ENCODE peak calls at places on chromosomes 12 and 14, in six cellular contexts. W is IMR-90, Q is mesendoderm, J is H1, S is neuronal stem cell, B is H9. M is an unnamed sample.

GRCh38 chr12:26953447-26953846 is 15.2 kb downstream of the FGFR1OP2 start:
- DNase-seq in W (peak; percentile 28), Q (no peak), J (no peak), S (no peak), B (no peak), M (peak; percentile 55)

GRCh38 chr12:98894412-98895085 is 249.5 kb downstream of the APAF1 start:
- DNase-seq in W (no peak), Q (peak; percentile 49), J (no peak), S (no peak), B (peak; percentile 61), M (no peak)

GRCh38 chr14:53957739-53958138 is 1.1 kb upstream of the BMP4 start:
- DNase-seq in W (no peak), Q (peak; percentile 78), J (no peak), S (no peak), B (no peak), M (no peak)

GRCh38 chr14:86388216-86388615 is 858.3 kb downstream of the FLRT2 start:
- DNase-seq in W (no peak), Q (no peak), J (no peak), S (no peak), B (no peak), M (no peak)

GRCh38 chr14:90632451-90632850 is 183.8 kb downstream of the TTC7B start:
- DNase-seq in W (peak; percentile 34), Q (no peak), J (no peak), S (no peak), B (no peak), M (peak; percentile 54)

GRCh38 chr14:78840898-78841297 is 670.7 kb downstream of the NRXN3 start:
- DNase-seq in W (no peak), Q (no peak), J (no peak), S (no peak), B (no peak), M (no peak)

GRCh38 chr12:45298721-45299120 is 82.8 kb downstream of the ANO6 start:
- DNase-seq in W (no peak), Q (peak; percentile 54), J (no peak), S (no peak), B (no peak), M (no peak)

GRCh38 chr14:51460051-51460450 is 191.7 kb upstream of the FRMD6 start:
- DNase-seq in W (peak; percentile 70), Q (no peak), J (no peak), S (no peak), B (no peak), M (no peak)

GRCh38 chr14:78848234-78848820 is 678.2 kb downstream of the NRXN3 start:
- DNase-seq in W (peak; percentile 31), Q (peak; percentile 75), J (no peak), S (peak; percentile 58), B (peak; percentile 68), M (peak; percentile 33)

GRCh38 chr12:96434107-96434506 is 33.9 kb upstream of the CDK17 start:
- DNase-seq in W (peak; percentile 100), Q (no peak), J (no peak), S (no peak), B (no peak), M (peak; percentile 99)

GRCh38 chr14:56491299-56492285 is 88.0 kb upstream of the TMEM260 start:
- DNase-seq in W (peak; percentile 49), Q (peak; percentile 97), J (peak; percentile 71), S (peak; percentile 90), B (peak; percentile 86), M (peak; percentile 75)

GRCh38 chr12:122350444-122350843 is 72.0 kb downstream of the CLIP1 start:
- DNase-seq in W (peak; percentile 75), Q (no peak), J (no peak), S (no peak), B (no peak), M (no peak)

GRCh38 chr12:66087365-66087943 is 43.1 kb downstream of the LLPH start:
- DNase-seq in W (peak; percentile 88), Q (peak; percentile 70), J (peak; percentile 23), S (peak; percentile 46), B (peak; percentile 60), M (peak; percentile 76)

GRCh38 chr12:85279449-85280137 is 427 bp upstream of the ALX1 start:
- DNase-seq in W (no peak), Q (peak; percentile 70), J (no peak), S (peak; percentile 46), B (peak; percentile 65), M (peak; percentile 24)

GRCh38 chr14:96902004-96902403 is 104.8 kb downstream of the VRK1 start:
- DNase-seq in W (no peak), Q (no peak), J (no peak), S (no peak), B (no peak), M (no peak)

GRCh38 chr14:38226366-38226765 is 18.7 kb downstream of the SSTR1 start:
- DNase-seq in W (no peak), Q (no peak), J (no peak), S (no peak), B (no peak), M (no peak)

GRCh38 chr12:124030510-124030909 is 57.5 kb downstream of the ZNF664 start:
- DNase-seq in W (peak; percentile 88), Q (peak; percentile 95), J (no peak), S (no peak), B (peak; percentile 36), M (peak; percentile 99)

GRCh38 chr12:87756111-87756510 is 273.1 kb downstream of the C12orf50 start:
- DNase-seq in W (peak; percentile 99), Q (no peak), J (no peak), S (no peak), B (no peak), M (peak; percentile 97)

DNA sequence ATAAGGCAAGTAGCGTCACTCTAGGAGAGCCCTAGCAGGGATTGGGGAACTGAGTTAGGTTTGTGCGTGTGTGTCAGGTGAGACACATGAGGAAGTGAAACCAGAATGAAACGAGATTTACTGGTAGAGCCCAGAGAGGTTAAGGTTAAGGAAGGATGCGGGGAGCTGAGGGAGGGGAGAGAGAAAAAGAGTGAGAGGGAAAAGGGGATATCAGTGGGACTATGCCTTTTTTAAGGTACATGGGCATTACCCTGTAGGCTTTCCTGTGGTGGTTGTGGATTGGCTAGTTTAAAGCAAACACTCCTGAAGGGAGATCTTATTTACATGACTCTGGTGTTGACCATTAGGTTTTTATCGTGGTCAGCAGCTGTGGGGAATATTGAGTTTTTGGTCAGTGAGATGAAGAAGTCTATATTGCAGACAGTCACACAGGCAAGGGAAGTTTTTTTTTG is 13.9 kb downstream of the ZDHHC17 start:
- DNase-seq in W (no peak), Q (no peak), J (no peak), S (no peak), B (no peak), M (no peak)
- H2BK15ac ChIP-seq in W (peak overlapping the region; percentile 2), Q (no peak overlapping the region), J (no peak overlapping the region), S (no peak overlapping the region), B (no peak overlapping the region), M (no peak overlapping the region)

GRCh38 chr14:73059326-73059725 is 992 bp downstream of the RBM25 start:
- DNase-seq in W (peak; percentile 16), Q (no peak), J (no peak), S (no peak), B (no peak), M (peak; percentile 63)

GRCh38 chr14:73058923-73059311 is 583 bp downstream of the RBM25 start:
- DNase-seq in W (peak; percentile 14), Q (peak; percentile 68), J (no peak), S (no peak), B (peak; percentile 41), M (peak; percentile 60)

GRCh38 chr14:73057939-73058223 is 453 bp upstream of the RBM25 start:
- DNase-seq in W (no peak), Q (no peak), J (no peak), S (no peak), B (no peak), M (no peak)

GRCh38 chr14:73055251-73055650 is 3.1 kb upstream of the RBM25 start:
- DNase-seq in W (no peak), Q (no peak), J (no peak), S (no peak), B (no peak), M (no peak)

DNA sequence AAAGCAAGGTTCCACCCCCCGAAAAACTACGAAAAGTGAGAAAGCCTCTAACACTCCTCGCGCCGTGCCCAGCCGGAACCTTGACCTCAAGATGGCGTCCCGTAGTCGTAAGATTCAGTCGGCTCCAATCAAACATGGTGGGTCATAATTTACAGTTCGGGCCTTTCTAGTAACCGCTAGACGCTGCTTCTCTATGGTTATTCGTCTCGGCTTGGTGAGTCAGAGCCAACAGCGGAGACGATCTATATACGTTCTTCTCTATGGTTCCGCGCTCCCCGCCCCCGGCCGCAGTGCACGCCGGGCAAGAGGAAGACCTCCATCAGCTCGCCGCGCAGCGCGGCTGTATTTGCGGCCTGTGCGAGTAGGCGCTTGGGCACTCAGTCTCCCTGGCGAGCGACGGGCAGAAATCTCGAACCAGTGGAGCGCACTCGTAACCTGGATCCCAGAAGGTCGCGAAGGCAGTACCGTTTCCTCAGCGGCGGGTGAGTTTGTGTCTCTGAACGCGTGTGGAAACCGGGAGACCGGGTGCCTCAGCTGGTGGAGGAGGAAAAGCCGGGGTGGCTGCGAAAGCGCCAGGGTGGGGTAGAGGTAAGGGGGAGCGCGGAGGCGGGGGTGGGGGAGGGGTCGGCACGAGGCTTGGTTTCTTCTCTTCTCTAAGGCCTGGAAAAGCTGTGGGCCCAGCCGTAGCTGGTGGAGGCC is at the start of gene RBM25:
- DNase-seq in W (peak; percentile 99), Q (peak; percentile 100), J (peak; percentile 94), S (peak; percentile 96), B (peak; percentile 97), M (peak; percentile 100)
- H2BK5ac ChIP-seq in W (peak within 1 kb of the TSS; percentile 91), Q (peak within 1 kb of the TSS; percentile 81), J (peak within 1 kb of the TSS; percentile 99), S (peak within 1 kb of the TSS; percentile 84), B (peak within 1 kb of the TSS; percentile 92), M (peak within 1 kb of the TSS; percentile 21)

DNA sequence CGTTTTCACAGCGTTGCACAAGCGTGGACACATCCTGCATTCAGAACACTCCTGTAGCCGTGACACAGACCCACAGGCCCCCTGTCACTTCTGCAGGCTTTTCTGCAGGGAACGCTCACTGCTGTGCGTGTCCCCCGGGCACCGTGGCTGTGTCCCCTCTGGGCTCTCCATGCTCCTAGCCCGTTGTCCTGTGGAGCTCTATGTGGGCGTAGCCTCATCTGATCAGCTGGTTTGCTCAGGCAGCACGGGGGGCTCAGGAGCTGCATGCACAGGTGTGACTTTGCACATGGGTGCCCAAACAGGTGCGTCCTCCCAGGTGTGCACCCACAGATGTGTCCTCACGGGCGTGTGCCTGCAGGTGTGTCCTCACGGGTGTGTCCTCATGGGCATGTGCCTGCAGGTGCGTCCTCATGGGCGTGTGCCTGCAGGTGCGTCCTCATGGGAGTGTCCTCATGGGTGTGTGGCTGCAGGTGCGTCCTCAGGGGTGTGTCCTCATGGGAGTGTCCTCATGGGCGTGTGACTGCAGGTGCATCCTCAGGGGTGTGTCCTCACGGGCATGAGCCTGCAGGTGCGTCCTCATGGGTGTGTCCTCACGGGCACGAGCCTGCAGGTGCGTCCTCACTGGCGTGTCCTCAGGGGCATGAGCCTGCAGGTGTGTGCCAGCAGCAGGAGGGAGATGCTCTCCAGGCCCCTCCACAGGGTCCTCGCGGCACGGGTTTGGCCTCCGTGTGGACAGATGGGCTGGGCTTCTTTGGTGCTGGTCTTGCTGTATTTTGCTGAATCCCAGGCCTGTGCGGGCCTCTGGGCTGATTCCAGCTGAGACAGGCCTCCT is 17.5 kb downstream of the MTA1 start:
- DNase-seq in W (no peak), Q (no peak), J (no peak), S (no peak), B (no peak), M (no peak)
- H2BK15ac ChIP-seq in W (no peak overlapping the region), Q (no peak overlapping the region), J (no peak overlapping the region), S (no peak overlapping the region), B (no peak overlapping the region), M (no peak overlapping the region)

DNA sequence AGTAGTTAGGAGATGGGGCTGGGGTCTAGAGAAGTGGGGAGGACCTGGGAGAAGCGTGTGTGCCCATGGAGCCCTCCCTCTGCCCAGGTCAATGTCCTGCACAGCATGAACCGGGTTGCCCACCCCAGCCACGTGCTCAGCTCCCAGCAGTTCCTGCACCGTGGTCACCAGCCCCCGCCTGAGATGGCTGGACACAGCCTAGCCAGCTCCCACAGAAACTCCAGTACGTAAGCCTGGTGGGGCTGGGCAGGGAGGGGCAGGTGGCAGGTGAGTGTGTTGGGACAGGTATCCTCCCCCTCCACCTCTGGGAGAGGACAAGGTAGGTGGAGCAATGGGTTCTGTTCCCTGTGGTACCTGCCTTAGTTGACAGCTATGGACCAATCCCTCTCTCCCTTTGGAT is 20.7 kb downstream of the CLSTN3 start:
- DNase-seq in W (no peak), Q (no peak), J (no peak), S (no peak), B (no peak), M (no peak)
- H2BK5ac ChIP-seq in W (no peak overlapping the region), Q (no peak overlapping the region), J (no peak overlapping the region), S (no peak overlapping the region), B (no peak overlapping the region), M (no peak overlapping the region)

M was measured in mesenchymal stem cell.